ENCODE peak calls at places on chromosomes 2 and 18, in seven cellular contexts. O is progenitor cell of endocrine pancreas; D is Peyer's patch; N is HFF-Myc; W is bronchial epithelial cell; G is CD8-positive, alpha-beta T cell; A is left lung. B is an unnamed sample.

GRCh38 chr2:145022021-145022670 is 502.2 kb upstream of the ZEB2 start:
- DNase-seq in O (no peak), D (no peak), N (no peak), W (no peak), G (no peak), A (no peak), B (no peak)

GRCh38 chr18:10123006-10123950 is 209.5 kb downstream of the VAPA start:
- DNase-seq in O (no peak), D (no peak), N (no peak), W (peak), G (no peak), A (no peak), B (no peak)

GRCh38 chr18:6683112-6683876 is 46.2 kb upstream of the ARHGAP28 start:
- DNase-seq in O (no peak), D (no peak), N (no peak), W (peak), G (no peak), A (peak), B (no peak)

GRCh38 chr2:222844323-222844722 is 16.5 kb upstream of the ACSL3 start:
- DNase-seq in O (no peak), D (no peak), N (peak), W (peak), G (no peak), A (no peak), B (no peak)

GRCh38 chr2:224111576-224111975 is 72.5 kb upstream of the SERPINE2 start:
- DNase-seq in O (no peak), D (no peak), N (no peak), W (peak), G (no peak), A (no peak), B (no peak)

GRCh38 chr18:9961031-9961430 is 47.2 kb downstream of the VAPA start:
- DNase-seq in O (no peak), D (no peak), N (no peak), W (no peak), G (no peak), A (no peak), B (no peak)

GRCh38 chr2:68089961-68090360 is 27.2 kb upstream of the C1D start:
- DNase-seq in O (no peak), D (no peak), N (no peak), W (no peak), G (no peak), A (no peak), B (no peak)

GRCh38 chr2:145085616-145086015 is 565.7 kb upstream of the ZEB2 start:
- DNase-seq in O (no peak), D (no peak), N (no peak), W (no peak), G (no peak), A (no peak), B (no peak)

GRCh38 chr2:46985512-46985911 is 69.9 kb upstream of the MCFD2 start:
- DNase-seq in O (no peak), D (no peak), N (no peak), W (peak), G (no peak), A (peak), B (no peak)

GRCh38 chr2:89833780-89834117 is 1142.3 kb downstream of the RPIA start:
- DNase-seq in O (no peak), D (no peak), N (no peak), W (peak), G (no peak), A (no peak), B (no peak)

GRCh38 chr2:1742680-1743395 is 1.5 kb downstream of the PXDN start:
- DNase-seq in O (peak), D (peak), N (peak), W (peak), G (no peak), A (peak), B (no peak)

GRCh38 chr2:160491922-160492371 is 1.7 kb downstream of the RBMS1 start:
- DNase-seq in O (no peak), D (no peak), N (peak), W (peak), G (no peak), A (no peak), B (no peak)

GRCh38 chr18:61248589-61248988 is 84.6 kb upstream of the CDH20 start:
- DNase-seq in O (no peak), D (no peak), N (no peak), W (no peak), G (no peak), A (no peak), B (no peak)

GRCh38 chr18:54767094-54767493 is 61.2 kb upstream of the RAB27B start:
- DNase-seq in O (no peak), D (no peak), N (no peak), W (peak), G (no peak), A (no peak), B (no peak)

GRCh38 chr2:120203341-120204021 is 19.7 kb downstream of the TMEM185B start:
- DNase-seq in O (no peak), D (no peak), N (no peak), W (no peak), G (no peak), A (no peak), B (no peak)

GRCh38 chr2:235347691-235348090 is 146.2 kb upstream of the AGAP1 start:
- DNase-seq in O (no peak), D (no peak), N (peak), W (peak), G (no peak), A (no peak), B (no peak)

GRCh38 chr18:59502899-59503245 is 143.8 kb upstream of the LMAN1 start:
- DNase-seq in O (no peak), D (no peak), N (no peak), W (no peak), G (no peak), A (no peak), B (no peak)

GRCh38 chr2:144230452-144231085 is 289.4 kb downstream of the ZEB2 start:
- DNase-seq in O (no peak), D (no peak), N (no peak), W (peak), G (no peak), A (no peak), B (no peak)

GRCh38 chr2:99858951-99859596 is 283.3 kb downstream of the AFF3 start:
- DNase-seq in O (no peak), D (no peak), N (no peak), W (no peak), G (no peak), A (no peak), B (no peak)

GRCh38 chr2:20706786-20707185 is 39.8 kb downstream of the GDF7 start:
- DNase-seq in O (no peak), D (no peak), N (no peak), W (no peak), G (no peak), A (no peak), B (no peak)

GRCh38 chr2:61471905-61472805 is 1.3 kb upstream of the USP34 start:
- DNase-seq in O (no peak), D (no peak), N (peak), W (peak), G (peak), A (no peak), B (no peak)

GRCh38 chr2:174012347-174013309 is 47.5 kb upstream of the SP3 start:
- DNase-seq in O (no peak), D (peak), N (no peak), W (no peak), G (peak), A (peak), B (peak)

GRCh38 chr2:154439156-154439555 is 259.3 kb upstream of the KCNJ3 start:
- DNase-seq in O (no peak), D (no peak), N (no peak), W (peak), G (no peak), A (no peak), B (no peak)

GRCh38 chr18:77118256-77119090 is 14.1 kb downstream of the MBP start:
- DNase-seq in O (no peak), D (no peak), N (no peak), W (no peak), G (no peak), A (no peak), B (no peak)

GRCh38 chr2:100470898-100471514 is 724 bp downstream of the NMS start:
- DNase-seq in O (peak), D (no peak), N (no peak), W (no peak), G (no peak), A (no peak), B (no peak)

GRCh38 chr2:84495539-84496146 is 20.7 kb upstream of the DNAH6 start:
- DNase-seq in O (no peak), D (no peak), N (peak), W (peak), G (peak), A (no peak), B (no peak)

GRCh38 chr2:227125506-227125905 is 38.5 kb downstream of the COL4A4 start:
- DNase-seq in O (no peak), D (no peak), N (no peak), W (no peak), G (no peak), A (no peak), B (no peak)

GRCh38 chr2:227127236-227127635 is 36.8 kb downstream of the COL4A4 start:
- DNase-seq in O (no peak), D (no peak), N (no peak), W (no peak), G (no peak), A (no peak), B (no peak)

GRCh38 chr2:227117852-227118251 is 46.2 kb downstream of the COL4A4 start:
- DNase-seq in O (no peak), D (no peak), N (no peak), W (no peak), G (no peak), A (no peak), B (no peak)

GRCh38 chr2:227118353-227118752 is 45.7 kb downstream of the COL4A4 start:
- DNase-seq in O (no peak), D (no peak), N (no peak), W (no peak), G (no peak), A (no peak), B (no peak)

DNA sequence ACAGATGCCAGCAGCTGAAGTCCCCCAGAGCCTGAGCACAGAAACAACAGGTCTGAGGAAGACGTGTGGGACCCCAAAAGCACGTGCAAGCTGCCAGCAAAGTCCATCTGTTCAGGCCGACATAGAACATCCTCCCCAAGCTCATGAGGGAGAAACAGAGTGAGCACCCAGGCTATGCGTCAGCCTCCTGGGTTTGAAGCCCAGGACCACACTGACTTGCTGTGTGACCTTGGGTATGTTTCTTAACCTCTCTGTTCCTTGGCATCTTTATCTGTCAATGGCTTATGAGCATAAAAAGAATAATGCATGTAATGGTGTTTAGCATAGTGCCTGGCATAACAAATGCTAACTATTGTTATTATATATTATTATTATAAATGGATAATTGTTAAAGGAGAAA is 40.3 kb downstream of the COL4A4 start:
- DNase-seq in O (no peak), D (no peak), N (no peak), W (no peak), G (no peak), A (no peak), B (no peak)
- TF ChIP-seq CTCF in O (no peak), D (no peak), N (no peak), W (no peak), G (no peak), A (no peak), B (no peak)

DNA sequence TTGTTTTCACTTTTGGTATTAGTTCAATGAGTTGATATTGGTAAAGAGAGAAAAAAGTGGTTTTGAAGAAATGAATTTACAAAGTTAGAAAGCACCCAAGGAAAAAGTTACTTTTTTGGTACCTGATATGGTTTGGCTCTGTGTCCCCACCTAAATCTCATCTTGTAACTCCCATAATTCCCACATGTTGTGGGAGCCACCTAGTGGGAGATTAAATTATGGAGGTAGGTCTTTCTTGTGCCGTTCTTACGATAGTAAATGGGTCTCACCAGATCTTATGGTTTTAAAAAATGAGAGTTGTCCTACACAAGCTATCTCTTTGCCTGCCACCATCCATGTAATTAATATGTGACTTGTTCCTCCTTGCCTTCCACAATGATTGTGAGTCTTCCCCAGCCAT is 965.6 kb upstream of the NRXN1 start:
- DNase-seq in O (no peak), D (no peak), N (no peak), W (peak), G (no peak), A (no peak), B (no peak)
- TF ChIP-seq CTCF in O (no peak), D (no peak), N (no peak), W (no peak), G (no peak), A (no peak), B (no peak)

GRCh38 chr2:11072550-11072949 is 82.7 kb upstream of the SLC66A3 start:
- DNase-seq in O (no peak), D (no peak), N (no peak), W (no peak), G (no peak), A (no peak), B (no peak)

GRCh38 chr2:11071939-11072338 is 83.3 kb upstream of the SLC66A3 start:
- DNase-seq in O (no peak), D (no peak), N (no peak), W (no peak), G (no peak), A (no peak), B (no peak)

GRCh38 chr2:11073791-11074190 is 81.5 kb upstream of the SLC66A3 start:
- DNase-seq in O (no peak), D (no peak), N (peak), W (peak), G (no peak), A (no peak), B (no peak)

GRCh38 chr2:11074246-11074820 is 80.9 kb upstream of the SLC66A3 start:
- DNase-seq in O (no peak), D (no peak), N (no peak), W (no peak), G (no peak), A (no peak), B (no peak)

GRCh38 chr2:11073251-11073650 is 82.0 kb upstream of the SLC66A3 start:
- DNase-seq in O (no peak), D (no peak), N (no peak), W (peak), G (no peak), A (no peak), B (no peak)
- TF ChIP-seq CTCF in O (peak), D (no peak), N (peak), W (peak), G (no peak), A (no peak), B (no peak)

GRCh38 chr2:30115981-30116285 is 30.9 kb upstream of the YPEL5 start:
- DNase-seq in O (no peak), D (no peak), N (no peak), W (no peak), G (no peak), A (no peak), B (no peak)

GRCh38 chr2:30113617-30114293 is 33.1 kb upstream of the YPEL5 start:
- DNase-seq in O (no peak), D (no peak), N (peak), W (peak), G (no peak), A (no peak), B (no peak)

GRCh38 chr2:30109856-30110255 is 37.0 kb upstream of the YPEL5 start:
- DNase-seq in O (no peak), D (no peak), N (no peak), W (peak), G (no peak), A (no peak), B (no peak)

GRCh38 chr2:30110773-30111172 is 36.0 kb upstream of the YPEL5 start:
- DNase-seq in O (no peak), D (no peak), N (no peak), W (peak), G (no peak), A (no peak), B (no peak)

GRCh38 chr2:30115141-30115980 is 31.4 kb upstream of the YPEL5 start:
- DNase-seq in O (peak), D (peak), N (peak), W (peak), G (peak), A (no peak), B (no peak)
- TF ChIP-seq CTCF in O (peak), D (peak), N (peak), W (peak), G (peak), A (peak), B (no peak)

GRCh38 chr2:111618953-111619902 is 264.8 kb downstream of the ANAPC1 start:
- DNase-seq in O (no peak), D (no peak), N (no peak), W (no peak), G (no peak), A (no peak), B (no peak)
- TF ChIP-seq CTCF in O (no peak), D (no peak), N (no peak), W (no peak), G (no peak), A (no peak), B (no peak)

DNA sequence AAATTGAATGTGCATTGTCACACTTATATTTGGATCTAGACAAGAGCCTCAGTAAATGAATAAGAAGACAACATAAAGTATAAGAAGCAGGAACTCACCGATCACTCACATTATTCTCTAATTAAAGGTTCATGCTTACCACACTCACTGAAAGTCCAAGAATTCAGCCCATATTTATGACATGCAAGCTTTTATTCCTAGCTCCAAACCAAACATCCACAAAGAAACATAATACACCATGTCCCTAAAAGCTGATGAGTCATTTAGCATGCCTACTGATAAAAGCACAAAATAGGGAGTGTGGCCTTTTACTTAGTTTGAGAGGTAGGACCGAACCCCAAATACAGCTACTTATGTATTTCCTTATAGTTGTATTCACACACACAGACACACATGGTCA is 1094.6 kb upstream of the CDH2 start:
- DNase-seq in O (no peak), D (no peak), N (no peak), W (peak), G (no peak), A (no peak), B (no peak)
- TF ChIP-seq CTCF in O (no peak), D (no peak), N (no peak), W (no peak), G (no peak), A (no peak), B (no peak)

DNA sequence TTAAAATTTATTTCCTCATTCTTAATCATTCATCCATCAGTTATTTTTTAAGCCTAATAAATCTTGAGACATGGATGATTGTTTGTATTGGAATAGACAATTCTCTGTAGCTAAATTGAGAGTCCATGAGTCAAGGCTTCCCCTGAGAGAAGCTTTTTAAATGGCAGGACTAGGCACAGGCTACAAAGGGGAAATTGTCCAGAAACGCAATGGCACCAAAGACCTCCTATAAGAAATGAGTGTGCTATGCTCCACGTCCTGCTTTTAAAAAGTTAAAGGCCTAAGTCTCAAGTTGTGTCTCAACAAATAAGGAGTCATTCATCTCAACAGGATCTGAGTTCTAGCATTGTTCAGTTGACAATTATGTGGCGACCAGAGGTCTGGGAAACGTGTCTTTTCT is 8.9 kb upstream of the COL5A2 start:
- DNase-seq in O (no peak), D (no peak), N (no peak), W (no peak), G (no peak), A (no peak), B (no peak)
- TF ChIP-seq CTCF in O (no peak), D (no peak), N (no peak), W (no peak), G (no peak), A (no peak), B (no peak)

GRCh38 chr2:127986548-127987079 is 41.2 kb downstream of the SAP130 start:
- DNase-seq in O (no peak), D (no peak), N (no peak), W (no peak), G (no peak), A (no peak), B (no peak)
- TF ChIP-seq CTCF in O (no peak), D (no peak), N (no peak), W (no peak), G (no peak), A (no peak), B (no peak)

GRCh38 chr2:58680938-58681337 is 439.8 kb upstream of the FANCL start:
- DNase-seq in O (no peak), D (no peak), N (no peak), W (peak), G (no peak), A (no peak), B (no peak)
- TF ChIP-seq CTCF in O (no peak), D (no peak), N (no peak), W (no peak), G (no peak), A (no peak), B (no peak)

B was measured in activated B cell treated with CpG ODN at 0.5 μM for 24 hours.